ENCODE peak calls at places on chromosomes 1 and 21, in five cellular contexts. Z is B cell, P is A549, M is NCI-H146, W is pancreas. C is an unnamed sample.

GRCh38 chr1:48196168-48196716 is 26.3 kb upstream of the SLC5A9 start:
- DNase-seq in Z (no peak), W (no peak), M (no peak), P (no peak), C (no peak)

GRCh38 chr1:17008208-17008855 is 3.4 kb downstream of the ATP13A2 start:
- DNase-seq in Z (no peak), W (no peak), M (no peak), P (no peak), C (no peak)

GRCh38 chr1:84884671-84885389 is 8.2 kb downstream of the LPAR3 start:
- DNase-seq in P (no peak), Z (no peak), W (no peak), M (no peak), C (no peak)

GRCh38 chr1:45884700-45885099 is 81.3 kb downstream of the MAST2 start:
- DNase-seq in P (no peak), M (no peak), W (no peak), Z (no peak), C (no peak)

GRCh38 chr1:174743654-174744561 is 255.8 kb upstream of the CACYBP start:
- DNase-seq in W (no peak), M (peak; percentile 49), Z (peak; percentile 18), P (peak; percentile 16), C (peak; percentile 27)

GRCh38 chr21:36915701-36916075 is 50.8 kb downstream of the HLCS start:
- DNase-seq in M (no peak), W (no peak), P (no peak), Z (no peak), C (no peak)

GRCh38 chr1:51627672-51628071 is 10.8 kb downstream of the OSBPL9 start:
- DNase-seq in Z (no peak), P (no peak), W (no peak), M (peak; percentile 14), C (peak; percentile 45)

GRCh38 chr1:58011978-58012377 is 534.5 kb downstream of the OMA1 start:
- DNase-seq in P (no peak), M (no peak), Z (no peak), W (no peak), C (no peak)

GRCh38 chr1:9561429-9561828 is 22.2 kb downstream of the SLC25A33 start:
- DNase-seq in W (no peak), Z (no peak), M (peak; percentile 39), P (no peak), C (no peak)

GRCh38 chr1:78491311-78492071 is 717 bp downstream of the PTGFR start:
- DNase-seq in M (no peak), Z (no peak), W (peak; percentile 69), P (no peak), C (no peak)

GRCh38 chr1:115492880-115493279 is 148.9 kb upstream of the VANGL1 start:
- DNase-seq in M (no peak), W (no peak), Z (no peak), P (no peak), C (no peak)

GRCh38 chr1:109484519-109484975 is 842 bp downstream of the ATXN7L2 start:
- DNase-seq in M (peak; percentile 59), W (no peak), P (no peak), Z (no peak), C (no peak)

GRCh38 chr1:31214316-31215082 is 25.2 kb downstream of the NKAIN1 start:
- DNase-seq in Z (no peak), P (no peak), W (no peak), M (no peak), C (no peak)

GRCh38 chr1:179586107-179586823 is 5.4 kb upstream of the TDRD5 start:
- DNase-seq in W (peak; percentile 89), M (peak; percentile 34), Z (no peak), P (peak; percentile 44), C (no peak)

GRCh38 chr1:160665330-160666078 is 18.7 kb upstream of the SLAMF1 start:
- DNase-seq in W (no peak), M (no peak), Z (no peak), P (no peak), C (no peak)

GRCh38 chr1:55143686-55144085 is 71.5 kb downstream of the USP24 start:
- DNase-seq in M (peak; percentile 22), P (no peak), Z (no peak), W (no peak), C (no peak)

GRCh38 chr1:244515680-244516079 is 54.6 kb downstream of the CATSPERE start:
- DNase-seq in P (no peak), W (no peak), M (no peak), Z (no peak), C (no peak)

GRCh38 chr1:27001570-27002360 is 8.3 kb downstream of the TRNP1 start:
- DNase-seq in P (no peak), M (no peak), Z (peak; percentile 75), W (no peak), C (no peak)

GRCh38 chr1:7289694-7290093 is 481.4 kb upstream of the VAMP3 start:
- DNase-seq in M (no peak), Z (no peak), P (no peak), W (no peak), C (no peak)

GRCh38 chr1:47885062-47885461 is 112.1 kb downstream of the TRABD2B start:
- DNase-seq in W (no peak), P (no peak), M (no peak), Z (no peak), C (no peak)

GRCh38 chr1:145983959-145984830 is 12.2 kb downstream of the TXNIP start:
- DNase-seq in M (no peak), Z (no peak), W (no peak), P (no peak), C (no peak)

GRCh38 chr1:207032528-207033017 is at the start of gene C1orf116:
- DNase-seq in P (peak; percentile 76), M (peak; percentile 93), Z (no peak), W (peak; percentile 63), C (no peak)

GRCh38 chr1:91026320-91026719 is 4.5 kb upstream of the ZNF644 start:
- DNase-seq in Z (no peak), M (no peak), W (no peak), P (no peak), C (peak; percentile 35)

GRCh38 chr1:7284839-7285435 is 486.2 kb upstream of the VAMP3 start:
- DNase-seq in W (no peak), M (peak; percentile 17), P (no peak), Z (no peak), C (no peak)

GRCh38 chr1:202806845-202807366 is 1.3 kb downstream of the KDM5B start:
- DNase-seq in P (no peak), Z (no peak), M (peak; percentile 47), W (peak; percentile 69), C (peak; percentile 41)

GRCh38 chr1:230029244-230029643 is 37.8 kb upstream of the GALNT2 start:
- DNase-seq in P (no peak), M (no peak), W (no peak), Z (no peak), C (no peak)

GRCh38 chr1:153533689-153534201 is 2.0 kb downstream of the S100A6 start:
- DNase-seq in M (peak; percentile 46), P (peak; percentile 87), W (no peak), Z (no peak), C (no peak)

GRCh38 chr1:12555411-12556367 is 62.3 kb downstream of the DHRS3 start:
- DNase-seq in Z (no peak), P (no peak), M (no peak), W (peak; percentile 27), C (no peak)

GRCh38 chr1:157249739-157250138 is 111.5 kb upstream of the ETV3 start:
- DNase-seq in M (no peak), W (no peak), Z (no peak), P (no peak), C (no peak)

GRCh38 chr1:212457740-212458338 is 25.1 kb downstream of the NENF start:
- DNase-seq in Z (no peak), W (no peak), M (peak; percentile 45), P (peak; percentile 37), C (peak; percentile 66)

GRCh38 chr1:172778461-172779455 is 119.9 kb downstream of the FASLG start:
- DNase-seq in W (no peak), P (no peak), M (no peak), Z (no peak), C (peak; percentile 49)

GRCh38 chr21:31187499-31187898 is 149.2 kb upstream of the KRTAP19-8 start:
- DNase-seq in M (no peak), W (no peak), Z (no peak), P (no peak), C (no peak)

GRCh38 chr21:33558777-33559421 is 16.1 kb downstream of the SON start:
- DNase-seq in Z (no peak), W (no peak), M (no peak), P (no peak), C (no peak)

GRCh38 chr1:167166703-167167100 is 54.0 kb upstream of the POU2F1 start:
- DNase-seq in M (no peak), W (no peak), Z (no peak), P (no peak), C (no peak)

GRCh38 chr21:39867198-39867650 is at the start of gene PCP4:
- DNase-seq in P (peak; percentile 13), W (peak; percentile 80), Z (no peak), M (peak; percentile 89), C (peak; percentile 27)

GRCh38 chr1:15154480-15155036 is 1.0 kb downstream of the TMEM51 start:
- DNase-seq in W (peak; percentile 88), M (no peak), P (no peak), Z (peak; percentile 36), C (peak; percentile 48)

GRCh38 chr1:158951956-158952355 is 20.6 kb downstream of the PYHIN1 start:
- DNase-seq in Z (peak; percentile 25), M (no peak), W (no peak), P (no peak), C (peak; percentile 25)

GRCh38 chr21:34078915-34079314 is 5.5 kb downstream of the MRPS6 start:
- DNase-seq in W (no peak), M (no peak), P (no peak), Z (no peak), C (no peak)

GRCh38 chr21:41188476-41189146 is 20.7 kb downstream of the BACE2 start:
- DNase-seq in M (no peak), W (no peak), Z (no peak), P (no peak), C (no peak)